ENCODE peak calls at places on chromosomes 6 and 20, in nine cellular contexts. A, I, B, Z, J, F, P, M and L are unnamed samples.

GRCh38 chr6:165742047-165742446 is 79.0 kb upstream of the PDE10A start:
- DNase-seq in A (no peak), I (no peak), B (no peak), Z (no peak), J (no peak), F (no peak), P (no peak), M (no peak), L (no peak)

GRCh38 chr6:82086944-82087343 is 160.6 kb downstream of the IBTK start:
- DNase-seq in A (no peak), I (peak; percentile 49), B (no peak), Z (no peak), J (no peak), F (no peak), P (no peak), M (no peak), L (no peak)

GRCh38 chr20:23668477-23668951 is 20.3 kb downstream of the CST4 start:
- DNase-seq in A (peak; percentile 70), I (peak; percentile 84), B (no peak), Z (peak; percentile 81), J (no peak), F (peak; percentile 3), P (peak; percentile 62), M (no peak), L (peak; percentile 63)

GRCh38 chr6:110971458-110971857 is 10.4 kb upstream of the RPF2 start:
- DNase-seq in A (no peak), I (no peak), B (no peak), Z (no peak), J (no peak), F (no peak), P (no peak), M (no peak), L (no peak)

GRCh38 chr6:403659-404655 is 12.4 kb downstream of the IRF4 start:
- DNase-seq in A (no peak), I (no peak), B (no peak), Z (no peak), J (no peak), F (no peak), P (no peak), M (no peak), L (no peak)

GRCh38 chr6:127641905-127642304 is 64.9 kb downstream of the C6orf58 start:
- DNase-seq in A (peak; percentile 49), I (peak; percentile 15), B (no peak), Z (peak; percentile 48), J (no peak), F (no peak), P (no peak), M (no peak), L (peak; percentile 30)

GRCh38 chr6:154113392-154113791 is 74.4 kb downstream of the OPRM1 start:
- DNase-seq in A (no peak), I (no peak), B (no peak), Z (no peak), J (no peak), F (no peak), P (no peak), M (no peak), L (no peak)

GRCh38 chr20:43937586-43937985 is 22.9 kb downstream of the TOX2 start:
- DNase-seq in A (no peak), I (no peak), B (no peak), Z (no peak), J (no peak), F (no peak), P (no peak), M (no peak), L (no peak)

GRCh38 chr6:1610497-1611321 is 994 bp downstream of the FOXC1 start:
- DNase-seq in A (peak; percentile 64), I (no peak), B (peak; percentile 37), Z (no peak), J (peak; percentile 50), F (no peak), P (no peak), M (no peak), L (peak; percentile 29)